ENCODE peak calls at places on chromosome 7, in five cellular contexts. One of them, this sample, is unnamed.

GRCh38 chr7:104093127-104093526 is 103.7 kb upstream of the RELN start:
- DNase-seq in brain microvascular endothelial cell: no peak
- DNase-seq in BE2C: no peak
- DNase-seq in lower lobe of right lung: no peak
- DNase-seq in CD8-positive, alpha-beta memory T cell: no peak
- DNase-seq in this sample: no peak

GRCh38 chr7:44466300-44467216 is 23.9 kb downstream of the NUDCD3 start:
- DNase-seq in lower lobe of right lung: no peak
- DNase-seq in CD8-positive, alpha-beta memory T cell: no peak
- DNase-seq in brain microvascular endothelial cell: peak; percentile 65
- DNase-seq in BE2C: no peak
- DNase-seq in this sample: peak; percentile 63

GRCh38 chr7:147775564-147775963 is 815.0 kb upstream of the C7orf33 start:
- DNase-seq in BE2C: no peak
- DNase-seq in brain microvascular endothelial cell: no peak
- DNase-seq in lower lobe of right lung: no peak
- DNase-seq in CD8-positive, alpha-beta memory T cell: no peak
- DNase-seq in this sample: no peak

GRCh38 chr7:74479961-74480829 is 26.5 kb downstream of the GTF2IRD1 start:
- DNase-seq in lower lobe of right lung: peak; percentile 87
- DNase-seq in brain microvascular endothelial cell: peak; percentile 87
- DNase-seq in BE2C: peak; percentile 90
- DNase-seq in CD8-positive, alpha-beta memory T cell: no peak
- DNase-seq in this sample: peak; percentile 82

GRCh38 chr7:18013936-18014335 is 13.7 kb downstream of the PRPS1L1 start:
- DNase-seq in lower lobe of right lung: no peak
- DNase-seq in brain microvascular endothelial cell: peak; percentile 75
- DNase-seq in BE2C: no peak
- DNase-seq in CD8-positive, alpha-beta memory T cell: no peak
- DNase-seq in this sample: peak; percentile 7

GRCh38 chr7:98619450-98620321 is 2.6 kb downstream of the NPTX2 start:
- DNase-seq in BE2C: no peak
- DNase-seq in lower lobe of right lung: no peak
- DNase-seq in CD8-positive, alpha-beta memory T cell: no peak
- DNase-seq in brain microvascular endothelial cell: no peak
- DNase-seq in this sample: no peak

GRCh38 chr7:17444673-17445072 is 146.2 kb downstream of the AHR start:
- DNase-seq in lower lobe of right lung: no peak
- DNase-seq in CD8-positive, alpha-beta memory T cell: no peak
- DNase-seq in BE2C: no peak
- DNase-seq in brain microvascular endothelial cell: peak; percentile 76
- DNase-seq in this sample: peak; percentile 94

GRCh38 chr7:83469076-83469475 is 179.9 kb downstream of the SEMA3E start:
- DNase-seq in lower lobe of right lung: no peak
- DNase-seq in BE2C: no peak
- DNase-seq in CD8-positive, alpha-beta memory T cell: no peak
- DNase-seq in brain microvascular endothelial cell: no peak
- DNase-seq in this sample: peak; percentile 19

GRCh38 chr7:11540271-11540761 is 291.7 kb downstream of the THSD7A start:
- DNase-seq in lower lobe of right lung: no peak
- DNase-seq in CD8-positive, alpha-beta memory T cell: no peak
- DNase-seq in brain microvascular endothelial cell: no peak
- DNase-seq in BE2C: peak; percentile 76
- DNase-seq in this sample: peak; percentile 90

GRCh38 chr7:73736885-73737284 is 1.7 kb downstream of the ABHD11 start:
- DNase-seq in lower lobe of right lung: no peak
- DNase-seq in brain microvascular endothelial cell: no peak
- DNase-seq in CD8-positive, alpha-beta memory T cell: no peak
- DNase-seq in BE2C: no peak
- DNase-seq in this sample: no peak

GRCh38 chr7:19117081-19117869 is at the start of gene TWIST1:
- DNase-seq in brain microvascular endothelial cell: peak; percentile 86
- DNase-seq in lower lobe of right lung: no peak
- DNase-seq in BE2C: peak; percentile 87
- DNase-seq in CD8-positive, alpha-beta memory T cell: no peak
- DNase-seq in this sample: no peak

GRCh38 chr7:106747804-106748203 is 86.8 kb upstream of the CCDC71L start:
- DNase-seq in lower lobe of right lung: no peak
- DNase-seq in brain microvascular endothelial cell: no peak
- DNase-seq in BE2C: no peak
- DNase-seq in CD8-positive, alpha-beta memory T cell: no peak
- DNase-seq in this sample: no peak

GRCh38 chr7:121288894-121289293 is 39.9 kb upstream of the WNT16 start:
- DNase-seq in CD8-positive, alpha-beta memory T cell: no peak
- DNase-seq in BE2C: no peak
- DNase-seq in brain microvascular endothelial cell: peak; percentile 61
- DNase-seq in lower lobe of right lung: no peak
- DNase-seq in this sample: no peak

GRCh38 chr7:48389977-48390376 is 218.7 kb downstream of the ABCA13 start:
- DNase-seq in BE2C: no peak
- DNase-seq in CD8-positive, alpha-beta memory T cell: no peak
- DNase-seq in brain microvascular endothelial cell: peak; percentile 66
- DNase-seq in lower lobe of right lung: no peak
- DNase-seq in this sample: no peak

DNA sequence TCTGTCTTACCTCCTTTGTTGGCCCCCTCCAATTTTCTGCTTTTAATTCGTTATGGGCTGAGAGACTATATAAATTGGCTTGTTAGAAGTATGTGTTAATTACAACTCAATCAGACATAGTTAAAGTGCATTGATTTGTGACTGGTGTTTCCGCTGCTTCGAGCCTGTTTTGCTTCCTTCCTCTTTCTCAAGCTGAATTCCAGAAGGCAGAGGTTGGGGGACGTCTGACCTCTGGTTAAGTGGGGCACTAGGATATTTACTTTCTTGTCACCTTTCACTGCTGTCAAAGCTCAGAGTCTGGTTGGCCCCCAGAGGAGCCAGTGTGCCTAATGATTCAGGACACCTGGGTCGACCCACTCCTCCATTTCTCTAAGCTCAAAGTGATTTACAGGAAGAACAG is 397.0 kb upstream of the NPVF start:
- DNase-seq in CD8-positive, alpha-beta memory T cell: no peak
- DNase-seq in lower lobe of right lung: no peak
- DNase-seq in BE2C: no peak
- DNase-seq in brain microvascular endothelial cell: no peak
- DNase-seq in this sample: no peak
- H3K4me3 ChIP-seq in CD8-positive, alpha-beta memory T cell: no peak overlapping the region
- H3K4me3 ChIP-seq in lower lobe of right lung: no peak overlapping the region
- H3K4me3 ChIP-seq in BE2C: no peak overlapping the region
- H3K4me3 ChIP-seq in brain microvascular endothelial cell: no peak overlapping the region
- H3K4me3 ChIP-seq in this sample: no peak overlapping the region

GRCh38 chr7:33849004-33849403 is 56.3 kb upstream of the BMPER start:
- DNase-seq in BE2C: no peak
- DNase-seq in CD8-positive, alpha-beta memory T cell: no peak
- DNase-seq in brain microvascular endothelial cell: no peak
- DNase-seq in lower lobe of right lung: no peak
- DNase-seq in this sample: no peak

GRCh38 chr7:33849961-33850559 is 55.3 kb upstream of the BMPER start:
- DNase-seq in CD8-positive, alpha-beta memory T cell: no peak
- DNase-seq in lower lobe of right lung: no peak
- DNase-seq in brain microvascular endothelial cell: no peak
- DNase-seq in BE2C: no peak
- DNase-seq in this sample: no peak

GRCh38 chr7:33842141-33842540 is 63.2 kb upstream of the BMPER start:
- DNase-seq in BE2C: no peak
- DNase-seq in CD8-positive, alpha-beta memory T cell: no peak
- DNase-seq in brain microvascular endothelial cell: no peak
- DNase-seq in lower lobe of right lung: no peak
- DNase-seq in this sample: no peak

GRCh38 chr7:33841658-33842057 is 63.7 kb upstream of the BMPER start:
- DNase-seq in BE2C: no peak
- DNase-seq in CD8-positive, alpha-beta memory T cell: no peak
- DNase-seq in lower lobe of right lung: no peak
- DNase-seq in brain microvascular endothelial cell: peak; percentile 21
- DNase-seq in this sample: peak; percentile 5

GRCh38 chr7:33845991-33846509 is 59.3 kb upstream of the BMPER start:
- DNase-seq in CD8-positive, alpha-beta memory T cell: no peak
- DNase-seq in lower lobe of right lung: no peak
- DNase-seq in BE2C: no peak
- DNase-seq in brain microvascular endothelial cell: no peak
- DNase-seq in this sample: no peak
- H3K4me3 ChIP-seq in CD8-positive, alpha-beta memory T cell: no peak overlapping the region
- H3K4me3 ChIP-seq in lower lobe of right lung: no peak overlapping the region
- H3K4me3 ChIP-seq in BE2C: no peak overlapping the region
- H3K4me3 ChIP-seq in brain microvascular endothelial cell: no peak overlapping the region
- H3K4me3 ChIP-seq in this sample: no peak overlapping the region

DNA sequence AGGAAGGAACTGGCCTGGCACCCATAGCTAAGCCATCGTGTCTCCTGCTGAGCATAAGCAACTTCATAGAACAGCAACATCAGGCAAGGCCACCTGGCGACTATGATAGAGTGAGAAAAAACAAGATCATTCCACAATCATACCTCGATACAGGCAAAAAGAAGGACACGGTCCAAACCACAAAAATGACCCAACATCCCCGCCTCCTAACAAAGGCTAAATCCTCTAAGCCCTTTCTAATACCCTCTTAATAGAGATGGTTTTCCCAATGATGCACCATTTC is 40.2 kb upstream of the SVOPL start:
- DNase-seq in CD8-positive, alpha-beta memory T cell: no peak
- DNase-seq in BE2C: no peak
- DNase-seq in brain microvascular endothelial cell: no peak
- DNase-seq in lower lobe of right lung: no peak
- DNase-seq in this sample: no peak
- H3K4me3 ChIP-seq in CD8-positive, alpha-beta memory T cell: no peak overlapping the region
- H3K4me3 ChIP-seq in BE2C: no peak overlapping the region
- H3K4me3 ChIP-seq in brain microvascular endothelial cell: no peak overlapping the region
- H3K4me3 ChIP-seq in lower lobe of right lung: no peak overlapping the region
- H3K4me3 ChIP-seq in this sample: no peak overlapping the region

GRCh38 chr7:89002942-89003618 is 207.5 kb upstream of the TEX47 start:
- DNase-seq in lower lobe of right lung: no peak
- DNase-seq in brain microvascular endothelial cell: no peak
- DNase-seq in CD8-positive, alpha-beta memory T cell: no peak
- DNase-seq in BE2C: no peak
- DNase-seq in this sample: peak; percentile 10
- H3K4me3 ChIP-seq in lower lobe of right lung: peak overlapping the region; percentile 33
- H3K4me3 ChIP-seq in brain microvascular endothelial cell: no peak overlapping the region
- H3K4me3 ChIP-seq in CD8-positive, alpha-beta memory T cell: peak overlapping the region; percentile 36
- H3K4me3 ChIP-seq in BE2C: no peak overlapping the region
- H3K4me3 ChIP-seq in this sample: no peak overlapping the region

DNA sequence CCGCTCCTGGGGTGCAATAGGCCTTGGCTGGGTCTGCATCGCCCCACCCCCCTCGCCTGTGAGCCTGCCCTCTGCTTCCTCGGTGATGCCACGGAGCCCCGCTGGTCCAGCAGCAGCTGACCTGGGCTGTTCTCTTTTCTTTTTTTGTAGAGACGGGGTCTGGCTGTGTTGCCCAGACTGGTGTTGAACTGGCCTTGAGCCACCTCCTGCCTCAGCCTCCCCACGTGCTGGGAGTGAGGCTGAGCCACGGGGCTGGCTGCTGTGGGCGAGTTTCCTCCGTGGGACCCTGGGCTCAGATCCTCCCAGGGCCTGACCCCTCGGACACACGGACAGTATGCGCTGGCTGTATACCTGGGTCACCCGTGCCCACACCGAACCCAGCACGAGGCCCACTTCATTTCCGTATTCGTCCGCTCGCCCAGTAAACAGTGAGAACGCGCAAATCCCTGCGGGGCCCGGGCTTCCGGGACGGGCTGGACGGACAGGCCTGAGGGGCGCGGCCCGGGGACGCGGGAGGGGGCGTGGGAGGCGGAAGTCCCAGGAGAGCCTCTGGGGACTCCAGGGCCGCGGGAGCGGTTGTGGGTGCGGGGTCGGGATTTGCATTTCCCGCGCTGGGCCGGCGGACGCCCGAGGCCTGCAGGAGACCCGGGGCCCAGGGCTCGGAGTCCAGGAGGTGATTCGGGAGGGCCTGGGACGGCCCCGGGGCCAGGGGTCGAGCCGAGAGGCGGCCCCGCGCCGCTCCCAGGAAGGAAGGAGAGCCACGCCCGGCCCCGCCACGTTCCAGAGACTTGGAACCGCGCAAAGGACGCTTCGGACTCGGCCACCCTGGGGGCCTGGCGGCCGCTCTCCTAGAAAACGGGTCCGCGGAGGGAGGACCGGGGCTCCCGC is 57.8 kb upstream of the DNAJB6 start:
- DNase-seq in brain microvascular endothelial cell: no peak
- DNase-seq in CD8-positive, alpha-beta memory T cell: no peak
- DNase-seq in lower lobe of right lung: peak; percentile 78
- DNase-seq in BE2C: no peak
- DNase-seq in this sample: no peak
- H3K4me3 ChIP-seq in brain microvascular endothelial cell: peak overlapping the region; percentile 43
- H3K4me3 ChIP-seq in CD8-positive, alpha-beta memory T cell: no peak overlapping the region
- H3K4me3 ChIP-seq in lower lobe of right lung: peak overlapping the region; percentile 66
- H3K4me3 ChIP-seq in BE2C: peak overlapping the region; percentile 17
- H3K4me3 ChIP-seq in this sample: peak overlapping the region; percentile 43

GRCh38 chr7:142408794-142409193 is 150.9 kb upstream of the PRSS58 start:
- DNase-seq in brain microvascular endothelial cell: no peak
- DNase-seq in CD8-positive, alpha-beta memory T cell: no peak
- DNase-seq in BE2C: no peak
- DNase-seq in lower lobe of right lung: no peak
- DNase-seq in this sample: no peak
- H3K4me3 ChIP-seq in brain microvascular endothelial cell: no peak overlapping the region
- H3K4me3 ChIP-seq in CD8-positive, alpha-beta memory T cell: no peak overlapping the region
- H3K4me3 ChIP-seq in BE2C: no peak overlapping the region
- H3K4me3 ChIP-seq in lower lobe of right lung: no peak overlapping the region
- H3K4me3 ChIP-seq in this sample: no peak overlapping the region